ENCODE peak calls at places on chromosomes 4 and X, in five cellular contexts. One of them, this sample, is unnamed.

GRCh38 chr4:73735231-73735630 is 5.1 kb upstream of the CXCL8 start:
- DNase-seq in MCF 10A: no peak
- DNase-seq in progenitor cell of endocrine pancreas: no peak
- DNase-seq in IMR-90: peak; percentile 79
- DNase-seq in astrocyte of the spinal cord: peak; percentile 50
- DNase-seq in this sample: peak; percentile 35

GRCh38 chrX:40806511-40807220 is 71.3 kb upstream of the MED14 start:
- DNase-seq in IMR-90: no peak
- DNase-seq in MCF 10A: no peak
- DNase-seq in progenitor cell of endocrine pancreas: no peak
- DNase-seq in astrocyte of the spinal cord: peak; percentile 21
- DNase-seq in this sample: no peak

GRCh38 chr4:794911-795725 is 30.8 kb downstream of the CPLX1 start:
- DNase-seq in progenitor cell of endocrine pancreas: no peak
- DNase-seq in IMR-90: no peak
- DNase-seq in MCF 10A: no peak
- DNase-seq in astrocyte of the spinal cord: no peak
- DNase-seq in this sample: no peak

GRCh38 chr4:86013623-86014022 is 346.2 kb downstream of the MAPK10 start:
- DNase-seq in MCF 10A: no peak
- DNase-seq in astrocyte of the spinal cord: peak; percentile 64
- DNase-seq in progenitor cell of endocrine pancreas: no peak
- DNase-seq in IMR-90: peak; percentile 69
- DNase-seq in this sample: peak; percentile 54

GRCh38 chr4:48127231-48127881 is 6.7 kb downstream of the TXK start:
- DNase-seq in MCF 10A: no peak
- DNase-seq in astrocyte of the spinal cord: no peak
- DNase-seq in progenitor cell of endocrine pancreas: no peak
- DNase-seq in IMR-90: no peak
- DNase-seq in this sample: no peak

GRCh38 chr4:123096038-123096437 is 173.6 kb upstream of the NUDT6 start:
- DNase-seq in astrocyte of the spinal cord: no peak
- DNase-seq in progenitor cell of endocrine pancreas: no peak
- DNase-seq in MCF 10A: peak; percentile 32
- DNase-seq in IMR-90: no peak
- DNase-seq in this sample: peak; percentile 31

GRCh38 chr4:180436366-180436765 is 1806.8 kb upstream of the TENM3 start:
- DNase-seq in progenitor cell of endocrine pancreas: no peak
- DNase-seq in astrocyte of the spinal cord: no peak
- DNase-seq in MCF 10A: no peak
- DNase-seq in IMR-90: no peak
- DNase-seq in this sample: no peak

GRCh38 chrX:118519411-118520205 is 24.0 kb downstream of the DOCK11 start:
- DNase-seq in IMR-90: peak; percentile 68
- DNase-seq in astrocyte of the spinal cord: peak; percentile 71
- DNase-seq in progenitor cell of endocrine pancreas: no peak
- DNase-seq in MCF 10A: peak; percentile 56
- DNase-seq in this sample: peak; percentile 60

GRCh38 chrX:140391313-140391712 is 113.6 kb downstream of the SOX3 start:
- DNase-seq in MCF 10A: no peak
- DNase-seq in IMR-90: no peak
- DNase-seq in progenitor cell of endocrine pancreas: no peak
- DNase-seq in astrocyte of the spinal cord: no peak
- DNase-seq in this sample: no peak

GRCh38 chr4:56787380-56787779 is 34.1 kb downstream of the SPINK2 start:
- DNase-seq in MCF 10A: no peak
- DNase-seq in IMR-90: no peak
- DNase-seq in progenitor cell of endocrine pancreas: no peak
- DNase-seq in astrocyte of the spinal cord: no peak
- DNase-seq in this sample: peak; percentile 93

GRCh38 chr4:14787894-14788293 is 214.4 kb upstream of the CPEB2 start:
- DNase-seq in MCF 10A: peak; percentile 41
- DNase-seq in IMR-90: peak; percentile 13
- DNase-seq in progenitor cell of endocrine pancreas: no peak
- DNase-seq in astrocyte of the spinal cord: no peak
- DNase-seq in this sample: no peak

GRCh38 chr4:52945982-52946381 is 83.9 kb downstream of the RASL11B start:
- DNase-seq in MCF 10A: no peak
- DNase-seq in progenitor cell of endocrine pancreas: no peak
- DNase-seq in astrocyte of the spinal cord: no peak
- DNase-seq in IMR-90: no peak
- DNase-seq in this sample: no peak

GRCh38 chrX:103791826-103792458 is 15.3 kb downstream of the PLP1 start:
- DNase-seq in astrocyte of the spinal cord: no peak
- DNase-seq in MCF 10A: no peak
- DNase-seq in IMR-90: peak; percentile 48
- DNase-seq in progenitor cell of endocrine pancreas: no peak
- DNase-seq in this sample: no peak

GRCh38 chr4:8443801-8444200 is 3.2 kb downstream of the TRMT44 start:
- DNase-seq in MCF 10A: no peak
- DNase-seq in progenitor cell of endocrine pancreas: no peak
- DNase-seq in astrocyte of the spinal cord: no peak
- DNase-seq in IMR-90: no peak
- DNase-seq in this sample: no peak

GRCh38 chrX:66632473-66632872 is 6.4 kb downstream of the EDA2R start:
- DNase-seq in progenitor cell of endocrine pancreas: no peak
- DNase-seq in MCF 10A: no peak
- DNase-seq in astrocyte of the spinal cord: no peak
- DNase-seq in IMR-90: peak; percentile 28
- DNase-seq in this sample: peak; percentile 34

GRCh38 chrX:57156397-57157049 is 19.3 kb upstream of the SPIN2A start:
- DNase-seq in astrocyte of the spinal cord: peak; percentile 8
- DNase-seq in IMR-90: peak; percentile 40
- DNase-seq in progenitor cell of endocrine pancreas: no peak
- DNase-seq in MCF 10A: peak; percentile 51
- DNase-seq in this sample: peak; percentile 20

GRCh38 chrX:21974011-21974385 is 33.5 kb downstream of the SMS start:
- DNase-seq in IMR-90: no peak
- DNase-seq in MCF 10A: no peak
- DNase-seq in progenitor cell of endocrine pancreas: no peak
- DNase-seq in astrocyte of the spinal cord: no peak
- DNase-seq in this sample: no peak

GRCh38 chr4:141047228-141047884 is 85.9 kb downstream of the RNF150 start:
- DNase-seq in astrocyte of the spinal cord: peak; percentile 59
- DNase-seq in IMR-90: peak; percentile 87
- DNase-seq in progenitor cell of endocrine pancreas: no peak
- DNase-seq in MCF 10A: peak; percentile 42
- DNase-seq in this sample: peak; percentile 67

GRCh38 chr4:139083533-139084424 is 68.2 kb downstream of the NOCT start:
- DNase-seq in IMR-90: peak; percentile 90
- DNase-seq in astrocyte of the spinal cord: peak; percentile 93
- DNase-seq in MCF 10A: peak; percentile 91
- DNase-seq in progenitor cell of endocrine pancreas: peak; percentile 83
- DNase-seq in this sample: peak; percentile 93

GRCh38 chr4:139082750-139083532 is 67.4 kb downstream of the NOCT start:
- DNase-seq in MCF 10A: peak; percentile 98
- DNase-seq in astrocyte of the spinal cord: peak; percentile 98
- DNase-seq in IMR-90: peak; percentile 97
- DNase-seq in progenitor cell of endocrine pancreas: peak; percentile 80
- DNase-seq in this sample: peak; percentile 98

GRCh38 chr4:139084425-139085093 is 69.0 kb downstream of the NOCT start:
- DNase-seq in progenitor cell of endocrine pancreas: no peak
- DNase-seq in astrocyte of the spinal cord: no peak
- DNase-seq in IMR-90: no peak
- DNase-seq in MCF 10A: no peak
- DNase-seq in this sample: no peak

DNA sequence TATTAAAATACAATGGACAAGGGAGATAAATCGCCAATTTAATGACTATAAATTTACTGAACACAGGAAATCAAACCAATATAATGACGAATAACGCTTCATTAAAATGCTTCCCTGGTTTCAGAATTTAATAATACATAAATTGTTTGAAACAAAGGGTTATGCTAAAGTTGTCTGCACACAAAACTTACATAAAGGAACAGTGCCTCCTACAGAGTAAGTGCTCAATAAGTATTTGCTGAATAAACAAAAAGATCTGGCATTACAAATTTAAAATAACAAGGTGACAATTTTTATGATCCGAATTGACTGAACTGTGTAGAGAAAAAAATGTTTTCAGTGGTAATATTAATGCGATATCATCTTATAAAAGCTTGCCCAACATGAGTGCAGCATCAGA is 69.6 kb downstream of the NOCT start:
- DNase-seq in IMR-90: peak; percentile 36
- DNase-seq in MCF 10A: peak; percentile 29
- DNase-seq in progenitor cell of endocrine pancreas: no peak
- DNase-seq in astrocyte of the spinal cord: peak; percentile 29
- DNase-seq in this sample: peak; percentile 30
- TF ChIP-seq CTCF in IMR-90: peak; percentile 40
- TF ChIP-seq CTCF in MCF 10A: peak; percentile 24
- TF ChIP-seq CTCF in progenitor cell of endocrine pancreas: peak; percentile 12
- TF ChIP-seq CTCF in astrocyte of the spinal cord: peak; percentile 29
- TF ChIP-seq CTCF in this sample: peak; percentile 31

GRCh38 chrX:151396827-151397740 is at the start of gene VMA21:
- DNase-seq in MCF 10A: peak; percentile 79
- DNase-seq in astrocyte of the spinal cord: peak; percentile 87
- DNase-seq in progenitor cell of endocrine pancreas: peak; percentile 61
- DNase-seq in IMR-90: peak; percentile 82
- DNase-seq in this sample: peak; percentile 89

GRCh38 chrX:151398346-151398745 is 1.3 kb downstream of the VMA21 start:
- DNase-seq in progenitor cell of endocrine pancreas: no peak
- DNase-seq in MCF 10A: no peak
- DNase-seq in IMR-90: no peak
- DNase-seq in astrocyte of the spinal cord: no peak
- DNase-seq in this sample: no peak

GRCh38 chrX:151397741-151398070 is 700 bp downstream of the VMA21 start:
- DNase-seq in IMR-90: no peak
- DNase-seq in MCF 10A: no peak
- DNase-seq in astrocyte of the spinal cord: no peak
- DNase-seq in progenitor cell of endocrine pancreas: no peak
- DNase-seq in this sample: no peak

DNA sequence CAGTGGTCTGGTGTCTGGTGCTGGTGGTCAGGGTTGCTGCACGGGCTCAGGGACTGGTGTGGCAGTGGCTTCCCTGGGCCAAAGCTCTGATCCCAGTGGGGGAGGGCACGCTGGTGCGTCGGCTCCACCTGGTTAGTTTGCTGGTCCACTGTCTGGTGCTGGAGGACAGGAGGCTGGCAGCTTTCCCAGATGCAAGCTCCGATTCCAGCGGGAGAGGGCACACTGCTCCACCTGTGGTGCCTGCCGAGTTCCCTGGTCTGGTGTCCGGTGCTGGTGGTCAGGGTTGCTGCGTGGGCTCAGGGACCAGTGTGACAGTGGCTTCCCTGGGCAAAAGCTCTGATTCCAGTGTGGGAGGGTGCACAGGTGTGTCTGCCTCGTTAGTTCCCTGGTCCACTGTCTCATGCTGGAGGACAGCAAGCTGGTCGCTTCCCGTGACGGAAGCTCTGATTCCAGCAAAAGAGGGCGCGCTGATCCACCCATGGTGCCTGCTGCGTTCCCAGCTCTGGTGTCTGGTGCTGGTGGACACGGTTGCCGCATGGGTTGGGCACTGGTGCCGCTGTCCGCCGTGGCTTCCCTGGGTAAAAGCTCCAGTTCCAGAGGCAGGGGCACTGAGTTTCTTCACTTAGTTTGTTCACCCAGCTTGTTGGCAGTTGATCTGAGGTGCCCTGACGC is 5.8 kb downstream of the VMA21 start:
- DNase-seq in astrocyte of the spinal cord: no peak
- DNase-seq in IMR-90: no peak
- DNase-seq in progenitor cell of endocrine pancreas: no peak
- DNase-seq in MCF 10A: no peak
- DNase-seq in this sample: no peak
- TF ChIP-seq CTCF in astrocyte of the spinal cord: no peak
- TF ChIP-seq CTCF in IMR-90: no peak
- TF ChIP-seq CTCF in progenitor cell of endocrine pancreas: no peak
- TF ChIP-seq CTCF in MCF 10A: no peak
- TF ChIP-seq CTCF in this sample: no peak

GRCh38 chrX:129462707-129463106 is 60.6 kb downstream of the SMARCA1 start:
- DNase-seq in astrocyte of the spinal cord: no peak
- DNase-seq in MCF 10A: no peak
- DNase-seq in progenitor cell of endocrine pancreas: no peak
- DNase-seq in IMR-90: no peak
- DNase-seq in this sample: no peak
- TF ChIP-seq CTCF in astrocyte of the spinal cord: no peak
- TF ChIP-seq CTCF in MCF 10A: no peak
- TF ChIP-seq CTCF in progenitor cell of endocrine pancreas: peak; percentile 48
- TF ChIP-seq CTCF in IMR-90: no peak
- TF ChIP-seq CTCF in this sample: peak; percentile 5

GRCh38 chrX:77415161-77415560 is 32.0 kb upstream of the FGF16 start:
- DNase-seq in IMR-90: no peak
- DNase-seq in MCF 10A: no peak
- DNase-seq in progenitor cell of endocrine pancreas: no peak
- DNase-seq in astrocyte of the spinal cord: no peak
- DNase-seq in this sample: no peak
- TF ChIP-seq CTCF in IMR-90: no peak
- TF ChIP-seq CTCF in MCF 10A: no peak
- TF ChIP-seq CTCF in progenitor cell of endocrine pancreas: no peak
- TF ChIP-seq CTCF in astrocyte of the spinal cord: peak; percentile 25
- TF ChIP-seq CTCF in this sample: no peak

GRCh38 chr4:46270986-46271596 is 118.8 kb downstream of the GABRA2 start:
- DNase-seq in progenitor cell of endocrine pancreas: no peak
- DNase-seq in MCF 10A: peak; percentile 59
- DNase-seq in astrocyte of the spinal cord: peak; percentile 10
- DNase-seq in IMR-90: peak; percentile 4
- DNase-seq in this sample: peak; percentile 0
- TF ChIP-seq CTCF in progenitor cell of endocrine pancreas: peak; percentile 66
- TF ChIP-seq CTCF in MCF 10A: peak; percentile 58
- TF ChIP-seq CTCF in astrocyte of the spinal cord: peak; percentile 47
- TF ChIP-seq CTCF in IMR-90: peak; percentile 43
- TF ChIP-seq CTCF in this sample: peak; percentile 38

DNA sequence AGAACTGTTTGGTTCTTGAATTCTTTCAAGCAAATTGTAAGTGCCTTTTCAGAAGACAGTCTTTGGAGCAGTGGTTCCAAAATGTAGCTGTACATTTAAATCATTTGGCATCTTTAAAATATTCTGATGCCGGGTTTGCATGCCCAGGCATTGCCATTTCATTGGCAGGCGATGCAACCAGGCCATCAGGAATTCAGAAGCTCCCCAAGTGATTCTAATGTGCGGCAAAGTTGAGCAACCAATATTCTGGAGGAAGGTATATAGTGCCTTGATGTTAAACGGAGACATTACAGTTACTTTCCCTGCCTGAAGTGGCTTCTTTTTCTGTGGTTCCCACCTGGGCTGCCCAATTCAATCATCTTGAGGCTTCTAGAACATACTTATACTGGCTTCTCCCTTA is 68.8 kb upstream of the PGM2 start:
- DNase-seq in MCF 10A: peak; percentile 55
- DNase-seq in astrocyte of the spinal cord: no peak
- DNase-seq in IMR-90: no peak
- DNase-seq in progenitor cell of endocrine pancreas: no peak
- DNase-seq in this sample: no peak
- TF ChIP-seq CTCF in MCF 10A: no peak
- TF ChIP-seq CTCF in astrocyte of the spinal cord: no peak
- TF ChIP-seq CTCF in IMR-90: no peak
- TF ChIP-seq CTCF in progenitor cell of endocrine pancreas: no peak
- TF ChIP-seq CTCF in this sample: no peak

GRCh38 chrX:15930585-15930984 is 76.0 kb upstream of the AP1S2 start:
- DNase-seq in IMR-90: peak; percentile 66
- DNase-seq in progenitor cell of endocrine pancreas: no peak
- DNase-seq in MCF 10A: peak; percentile 54
- DNase-seq in astrocyte of the spinal cord: peak; percentile 62
- DNase-seq in this sample: peak; percentile 28
- TF ChIP-seq CTCF in IMR-90: peak; percentile 42
- TF ChIP-seq CTCF in progenitor cell of endocrine pancreas: peak; percentile 34
- TF ChIP-seq CTCF in MCF 10A: peak; percentile 41
- TF ChIP-seq CTCF in astrocyte of the spinal cord: peak; percentile 24
- TF ChIP-seq CTCF in this sample: peak; percentile 19

GRCh38 chr4:37132351-37132989 is 112.1 kb upstream of the NWD2 start:
- DNase-seq in progenitor cell of endocrine pancreas: no peak
- DNase-seq in astrocyte of the spinal cord: no peak
- DNase-seq in IMR-90: no peak
- DNase-seq in MCF 10A: no peak
- DNase-seq in this sample: no peak
- TF ChIP-seq CTCF in progenitor cell of endocrine pancreas: peak; percentile 33
- TF ChIP-seq CTCF in astrocyte of the spinal cord: no peak
- TF ChIP-seq CTCF in IMR-90: no peak
- TF ChIP-seq CTCF in MCF 10A: no peak
- TF ChIP-seq CTCF in this sample: no peak

This sample was measured in fibroblast of villous mesenchyme.